ENCODE peak calls at places on chromosome 6, in five cellular contexts. One of them, this sample, is unnamed.

GRCh38 chr6:129730477-129731165 is 20.6 kb upstream of the ARHGAP18 start:
- DNase-seq in GM03348: no peak
- DNase-seq in pancreas: peak; percentile 30
- DNase-seq in skeletal muscle cell: no peak
- DNase-seq in T-helper 2 cell: no peak
- DNase-seq in this sample: no peak

GRCh38 chr6:25332671-25333071 is 53.5 kb downstream of the CARMIL1 start:
- DNase-seq in T-helper 2 cell: no peak
- DNase-seq in skeletal muscle cell: no peak
- DNase-seq in pancreas: no peak
- DNase-seq in GM03348: no peak
- DNase-seq in this sample: no peak

GRCh38 chr6:119333063-119333609 is 16.4 kb downstream of the MAN1A1 start:
- DNase-seq in skeletal muscle cell: no peak
- DNase-seq in GM03348: no peak
- DNase-seq in pancreas: no peak
- DNase-seq in T-helper 2 cell: no peak
- DNase-seq in this sample: no peak

GRCh38 chr6:37814374-37814773 is 5.2 kb upstream of the ZFAND3 start:
- DNase-seq in skeletal muscle cell: no peak
- DNase-seq in GM03348: no peak
- DNase-seq in T-helper 2 cell: no peak
- DNase-seq in pancreas: no peak
- DNase-seq in this sample: no peak

GRCh38 chr6:8274240-8274639 is 161.1 kb downstream of the SLC35B3 start:
- DNase-seq in skeletal muscle cell: no peak
- DNase-seq in GM03348: no peak
- DNase-seq in T-helper 2 cell: no peak
- DNase-seq in pancreas: no peak
- DNase-seq in this sample: no peak

GRCh38 chr6:151493495-151494234 is at the start of gene CCDC170:
- DNase-seq in T-helper 2 cell: no peak
- DNase-seq in GM03348: peak; percentile 64
- DNase-seq in pancreas: peak; percentile 12
- DNase-seq in skeletal muscle cell: no peak
- DNase-seq in this sample: no peak

GRCh38 chr6:156777577-156777865 is 343 bp downstream of the ARID1B start:
- DNase-seq in skeletal muscle cell: no peak
- DNase-seq in pancreas: no peak
- DNase-seq in T-helper 2 cell: no peak
- DNase-seq in GM03348: peak; percentile 86
- DNase-seq in this sample: no peak

GRCh38 chr6:112360498-112360897 is 13.4 kb downstream of the RFPL4B start:
- DNase-seq in T-helper 2 cell: no peak
- DNase-seq in skeletal muscle cell: peak; percentile 45
- DNase-seq in pancreas: no peak
- DNase-seq in GM03348: peak; percentile 22
- DNase-seq in this sample: no peak

GRCh38 chr6:26234421-26235239 is 130.4 kb upstream of the BTN3A2 start:
- DNase-seq in T-helper 2 cell: peak; percentile 61
- DNase-seq in skeletal muscle cell: no peak
- DNase-seq in pancreas: no peak
- DNase-seq in GM03348: peak; percentile 75
- DNase-seq in this sample: no peak

This sample was measured in AG04450.